ENCODE peak calls at places on chromosomes 11 and 22, in seven cellular contexts. One of them, this sample, is unnamed.

GRCh38 chr11:114109206-114110090 is 49.9 kb downstream of the ZBTB16 start:
- DNase-seq in GM12864: no peak
- DNase-seq in bronchial epithelial cell: no peak
- DNase-seq in astrocyte of the spinal cord: no peak
- DNase-seq in choroid plexus epithelial cell: no peak
- DNase-seq in GM23338: no peak
- DNase-seq in lower lobe of right lung: no peak
- DNase-seq in this sample: no peak

GRCh38 chr11:94781822-94782221 is 13.7 kb downstream of the AMOTL1 start:
- DNase-seq in GM12864: no peak
- DNase-seq in bronchial epithelial cell: peak
- DNase-seq in astrocyte of the spinal cord: peak
- DNase-seq in choroid plexus epithelial cell: peak
- DNase-seq in GM23338: no peak
- DNase-seq in lower lobe of right lung: no peak
- DNase-seq in this sample: peak

GRCh38 chr11:30579348-30579747 is 6.8 kb downstream of the MPPED2 start:
- DNase-seq in GM12864: no peak
- DNase-seq in bronchial epithelial cell: no peak
- DNase-seq in astrocyte of the spinal cord: no peak
- DNase-seq in choroid plexus epithelial cell: no peak
- DNase-seq in GM23338: no peak
- DNase-seq in lower lobe of right lung: no peak
- DNase-seq in this sample: no peak

GRCh38 chr11:62732830-62733229 is 4.5 kb downstream of the TTC9C start:
- DNase-seq in GM12864: no peak
- DNase-seq in bronchial epithelial cell: peak
- DNase-seq in astrocyte of the spinal cord: peak
- DNase-seq in choroid plexus epithelial cell: peak
- DNase-seq in GM23338: peak
- DNase-seq in lower lobe of right lung: no peak
- DNase-seq in this sample: peak

GRCh38 chr22:42787357-42787736 is 66.7 kb upstream of the A4GALT start:
- DNase-seq in GM12864: no peak
- DNase-seq in bronchial epithelial cell: no peak
- DNase-seq in astrocyte of the spinal cord: no peak
- DNase-seq in choroid plexus epithelial cell: no peak
- DNase-seq in GM23338: no peak
- DNase-seq in lower lobe of right lung: no peak
- DNase-seq in this sample: no peak

GRCh38 chr11:65366340-65366773 is 11.8 kb downstream of the TIGD3 start:
- DNase-seq in GM12864: peak
- DNase-seq in bronchial epithelial cell: peak
- DNase-seq in astrocyte of the spinal cord: peak
- DNase-seq in choroid plexus epithelial cell: peak
- DNase-seq in GM23338: peak
- DNase-seq in lower lobe of right lung: no peak
- DNase-seq in this sample: peak

GRCh38 chr11:87889126-87889525 is 286.1 kb downstream of the RAB38 start:
- DNase-seq in GM12864: no peak
- DNase-seq in bronchial epithelial cell: no peak
- DNase-seq in astrocyte of the spinal cord: no peak
- DNase-seq in choroid plexus epithelial cell: no peak
- DNase-seq in GM23338: no peak
- DNase-seq in lower lobe of right lung: no peak
- DNase-seq in this sample: no peak

GRCh38 chr22:25714070-25714469 is 27.9 kb upstream of the MYO18B start:
- DNase-seq in GM12864: no peak
- DNase-seq in bronchial epithelial cell: no peak
- DNase-seq in astrocyte of the spinal cord: no peak
- DNase-seq in choroid plexus epithelial cell: no peak
- DNase-seq in GM23338: no peak
- DNase-seq in lower lobe of right lung: no peak
- DNase-seq in this sample: no peak

GRCh38 chr11:99739464-99740089 is 718.8 kb downstream of the CNTN5 start:
- DNase-seq in GM12864: no peak
- DNase-seq in bronchial epithelial cell: peak
- DNase-seq in astrocyte of the spinal cord: peak
- DNase-seq in choroid plexus epithelial cell: peak
- DNase-seq in GM23338: peak
- DNase-seq in lower lobe of right lung: no peak
- DNase-seq in this sample: peak
- TF ChIP-seq CTCF in GM12864: peak
- TF ChIP-seq CTCF in bronchial epithelial cell: peak
- TF ChIP-seq CTCF in astrocyte of the spinal cord: peak
- TF ChIP-seq CTCF in choroid plexus epithelial cell: peak
- TF ChIP-seq CTCF in GM23338: peak
- TF ChIP-seq CTCF in lower lobe of right lung: peak
- TF ChIP-seq CTCF in this sample: no peak

GRCh38 chr11:80694385-80694784 is 1253.6 kb upstream of the TENM4 start:
- DNase-seq in GM12864: no peak
- DNase-seq in bronchial epithelial cell: peak
- DNase-seq in astrocyte of the spinal cord: no peak
- DNase-seq in choroid plexus epithelial cell: no peak
- DNase-seq in GM23338: no peak
- DNase-seq in lower lobe of right lung: no peak
- DNase-seq in this sample: no peak
- TF ChIP-seq CTCF in GM12864: no peak
- TF ChIP-seq CTCF in bronchial epithelial cell: no peak
- TF ChIP-seq CTCF in astrocyte of the spinal cord: no peak
- TF ChIP-seq CTCF in choroid plexus epithelial cell: no peak
- TF ChIP-seq CTCF in GM23338: no peak
- TF ChIP-seq CTCF in lower lobe of right lung: no peak
- TF ChIP-seq CTCF in this sample: no peak

GRCh38 chr11:134938212-134938611 is 526.2 kb upstream of the B3GAT1 start:
- DNase-seq in GM12864: no peak
- DNase-seq in bronchial epithelial cell: no peak
- DNase-seq in astrocyte of the spinal cord: no peak
- DNase-seq in choroid plexus epithelial cell: no peak
- DNase-seq in GM23338: no peak
- DNase-seq in lower lobe of right lung: no peak
- DNase-seq in this sample: no peak

GRCh38 chr11:134940441-134941125 is 528.5 kb upstream of the B3GAT1 start:
- DNase-seq in GM12864: no peak
- DNase-seq in bronchial epithelial cell: no peak
- DNase-seq in astrocyte of the spinal cord: no peak
- DNase-seq in choroid plexus epithelial cell: no peak
- DNase-seq in GM23338: no peak
- DNase-seq in lower lobe of right lung: no peak
- DNase-seq in this sample: no peak

GRCh38 chr11:134939046-134939445 is 527.0 kb upstream of the B3GAT1 start:
- DNase-seq in GM12864: no peak
- DNase-seq in bronchial epithelial cell: no peak
- DNase-seq in astrocyte of the spinal cord: no peak
- DNase-seq in choroid plexus epithelial cell: no peak
- DNase-seq in GM23338: no peak
- DNase-seq in lower lobe of right lung: no peak
- DNase-seq in this sample: no peak

GRCh38 chr11:134942633-134943032 is 530.6 kb upstream of the B3GAT1 start:
- DNase-seq in GM12864: no peak
- DNase-seq in bronchial epithelial cell: no peak
- DNase-seq in astrocyte of the spinal cord: peak
- DNase-seq in choroid plexus epithelial cell: peak
- DNase-seq in GM23338: no peak
- DNase-seq in lower lobe of right lung: no peak
- DNase-seq in this sample: no peak

DNA sequence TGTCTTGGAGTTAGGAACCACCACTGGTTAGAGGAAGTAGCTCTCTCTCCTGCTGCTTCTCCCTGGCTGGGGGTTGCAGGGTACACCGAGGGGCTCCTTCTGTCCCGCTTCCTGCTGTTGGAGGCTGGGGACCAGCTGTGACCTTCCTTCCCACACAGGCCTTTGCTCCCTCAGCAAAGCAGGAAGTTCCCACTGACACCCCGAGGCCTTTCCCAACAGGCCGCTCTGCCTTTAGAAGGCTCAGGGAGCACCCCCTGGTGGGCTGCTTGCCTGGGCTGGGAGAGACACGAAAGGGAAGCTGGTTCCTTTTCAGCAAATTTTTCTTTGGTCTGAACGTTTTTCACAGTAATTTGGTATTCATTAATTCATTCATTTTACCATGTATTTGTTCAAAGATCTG is 527.9 kb upstream of the B3GAT1 start:
- DNase-seq in GM12864: no peak
- DNase-seq in bronchial epithelial cell: no peak
- DNase-seq in astrocyte of the spinal cord: no peak
- DNase-seq in choroid plexus epithelial cell: peak
- DNase-seq in GM23338: no peak
- DNase-seq in lower lobe of right lung: no peak
- DNase-seq in this sample: no peak
- TF ChIP-seq CTCF in GM12864: no peak
- TF ChIP-seq CTCF in bronchial epithelial cell: no peak
- TF ChIP-seq CTCF in astrocyte of the spinal cord: peak
- TF ChIP-seq CTCF in choroid plexus epithelial cell: peak
- TF ChIP-seq CTCF in GM23338: peak
- TF ChIP-seq CTCF in lower lobe of right lung: no peak
- TF ChIP-seq CTCF in this sample: no peak

GRCh38 chr11:9765320-9766101 is 101.6 kb downstream of the SWAP70 start:
- DNase-seq in GM12864: no peak
- DNase-seq in bronchial epithelial cell: no peak
- DNase-seq in astrocyte of the spinal cord: peak
- DNase-seq in choroid plexus epithelial cell: peak
- DNase-seq in GM23338: peak
- DNase-seq in lower lobe of right lung: no peak
- DNase-seq in this sample: peak
- TF ChIP-seq CTCF in GM12864: no peak
- TF ChIP-seq CTCF in bronchial epithelial cell: no peak
- TF ChIP-seq CTCF in astrocyte of the spinal cord: no peak
- TF ChIP-seq CTCF in choroid plexus epithelial cell: peak
- TF ChIP-seq CTCF in GM23338: no peak
- TF ChIP-seq CTCF in lower lobe of right lung: no peak
- TF ChIP-seq CTCF in this sample: no peak

DNA sequence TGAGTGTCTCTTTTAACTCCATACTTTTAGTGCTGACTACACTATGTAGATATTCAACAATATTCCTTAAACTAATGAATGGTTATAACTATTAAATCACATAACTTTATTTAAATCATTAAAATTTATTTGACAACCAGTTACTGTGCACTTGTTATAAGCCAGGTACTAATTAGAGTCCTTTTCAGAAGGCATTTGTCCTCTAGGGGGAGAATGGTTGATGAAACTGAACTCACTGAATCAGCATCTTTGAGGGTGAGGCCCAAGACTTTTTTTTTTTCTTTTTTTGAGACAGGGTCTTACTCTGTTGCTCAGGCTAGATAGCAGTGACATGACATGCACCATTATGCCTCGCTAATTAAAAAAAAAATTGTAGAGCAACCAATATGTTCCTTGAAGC is 515.6 kb upstream of the CCDC90B start:
- DNase-seq in GM12864: no peak
- DNase-seq in bronchial epithelial cell: peak
- DNase-seq in astrocyte of the spinal cord: no peak
- DNase-seq in choroid plexus epithelial cell: no peak
- DNase-seq in GM23338: peak
- DNase-seq in lower lobe of right lung: no peak
- DNase-seq in this sample: no peak
- TF ChIP-seq CTCF in GM12864: peak
- TF ChIP-seq CTCF in bronchial epithelial cell: no peak
- TF ChIP-seq CTCF in astrocyte of the spinal cord: peak
- TF ChIP-seq CTCF in choroid plexus epithelial cell: peak
- TF ChIP-seq CTCF in GM23338: peak
- TF ChIP-seq CTCF in lower lobe of right lung: no peak
- TF ChIP-seq CTCF in this sample: peak

DNA sequence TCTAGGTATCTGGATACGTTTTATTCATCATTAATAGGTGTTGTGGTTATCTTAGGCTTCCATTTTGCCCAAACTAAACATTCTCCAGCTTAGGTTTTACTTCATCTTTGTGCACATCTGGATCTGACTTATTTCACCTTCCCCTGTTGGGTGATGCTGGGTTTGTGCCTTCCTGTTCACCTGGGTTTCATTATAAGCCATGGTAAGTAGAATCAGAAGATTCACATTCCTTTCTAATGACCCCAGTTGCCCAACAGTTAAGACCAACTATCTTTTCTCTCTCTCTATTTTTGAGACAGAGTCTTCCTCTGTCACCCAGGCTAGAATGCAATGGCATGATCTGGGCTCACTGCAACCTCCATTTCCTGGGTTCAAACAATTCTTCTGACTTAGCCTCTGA is 44.6 kb downstream of the LMO2 start:
- DNase-seq in GM12864: no peak
- DNase-seq in bronchial epithelial cell: no peak
- DNase-seq in astrocyte of the spinal cord: no peak
- DNase-seq in choroid plexus epithelial cell: no peak
- DNase-seq in GM23338: no peak
- DNase-seq in lower lobe of right lung: no peak
- DNase-seq in this sample: no peak
- TF ChIP-seq CTCF in GM12864: no peak
- TF ChIP-seq CTCF in bronchial epithelial cell: no peak
- TF ChIP-seq CTCF in astrocyte of the spinal cord: no peak
- TF ChIP-seq CTCF in choroid plexus epithelial cell: no peak
- TF ChIP-seq CTCF in GM23338: no peak
- TF ChIP-seq CTCF in lower lobe of right lung: no peak
- TF ChIP-seq CTCF in this sample: no peak

GRCh38 chr22:36322602-36322915 is 65.2 kb downstream of the MYH9 start:
- DNase-seq in GM12864: no peak
- DNase-seq in bronchial epithelial cell: no peak
- DNase-seq in astrocyte of the spinal cord: no peak
- DNase-seq in choroid plexus epithelial cell: no peak
- DNase-seq in GM23338: no peak
- DNase-seq in lower lobe of right lung: no peak
- DNase-seq in this sample: no peak

GRCh38 chr22:36323855-36324331 is 63.9 kb downstream of the MYH9 start:
- DNase-seq in GM12864: no peak
- DNase-seq in bronchial epithelial cell: no peak
- DNase-seq in astrocyte of the spinal cord: peak
- DNase-seq in choroid plexus epithelial cell: peak
- DNase-seq in GM23338: no peak
- DNase-seq in lower lobe of right lung: no peak
- DNase-seq in this sample: peak

GRCh38 chr22:36324414-36324813 is 63.4 kb downstream of the MYH9 start:
- DNase-seq in GM12864: no peak
- DNase-seq in bronchial epithelial cell: no peak
- DNase-seq in astrocyte of the spinal cord: no peak
- DNase-seq in choroid plexus epithelial cell: no peak
- DNase-seq in GM23338: no peak
- DNase-seq in lower lobe of right lung: no peak
- DNase-seq in this sample: peak

GRCh38 chr22:36321797-36322601 is 65.8 kb downstream of the MYH9 start:
- DNase-seq in GM12864: no peak
- DNase-seq in bronchial epithelial cell: no peak
- DNase-seq in astrocyte of the spinal cord: no peak
- DNase-seq in choroid plexus epithelial cell: no peak
- DNase-seq in GM23338: no peak
- DNase-seq in lower lobe of right lung: no peak
- DNase-seq in this sample: no peak

GRCh38 chr22:36323182-36323854 is 64.4 kb downstream of the MYH9 start:
- DNase-seq in GM12864: no peak
- DNase-seq in bronchial epithelial cell: no peak
- DNase-seq in astrocyte of the spinal cord: peak
- DNase-seq in choroid plexus epithelial cell: peak
- DNase-seq in GM23338: no peak
- DNase-seq in lower lobe of right lung: peak
- DNase-seq in this sample: peak
- TF ChIP-seq CTCF in GM12864: no peak
- TF ChIP-seq CTCF in bronchial epithelial cell: no peak
- TF ChIP-seq CTCF in astrocyte of the spinal cord: no peak
- TF ChIP-seq CTCF in choroid plexus epithelial cell: no peak
- TF ChIP-seq CTCF in GM23338: no peak
- TF ChIP-seq CTCF in lower lobe of right lung: no peak
- TF ChIP-seq CTCF in this sample: no peak

This sample was measured in fibroblast of the aortic adventitia.